ENCODE peak calls at places on chromosomes 11 and 22, in five cellular contexts. Z is HT-29, I is T-helper 2 cell, J is PC-3, U is midbrain. Y is an unnamed sample.

GRCh38 chr11:296206-296975 is 2.9 kb downstream of the IFITM5 start:
- DNase-seq in Z (no peak), I (no peak), J (no peak), U (no peak), Y (peak; percentile 69)

GRCh38 chr22:37427128-37427710 is at the start of gene ELFN2:
- DNase-seq in Z (no peak), I (no peak), J (peak; percentile 23), U (no peak), Y (no peak)

GRCh38 chr22:23772315-23773246 is at the start of gene MMP11:
- DNase-seq in Z (peak; percentile 24), I (peak; percentile 42), J (peak; percentile 29), U (no peak), Y (no peak)

GRCh38 chr22:27609411-27610029 is 192.0 kb downstream of the MN1 start:
- DNase-seq in Z (no peak), I (no peak), J (no peak), U (peak; percentile 2), Y (no peak)

GRCh38 chr22:46051646-46052045 is 74.7 kb upstream of the WNT7B start:
- DNase-seq in Z (no peak), I (no peak), J (no peak), U (no peak), Y (peak; percentile 60)

GRCh38 chr11:44899959-44900358 is 50.7 kb downstream of the TP53I11 start:
- DNase-seq in Z (peak; percentile 75), I (peak; percentile 16), J (peak; percentile 39), U (no peak), Y (no peak)

GRCh38 chr22:21780259-21780658 is 44.7 kb upstream of the YPEL1 start:
- DNase-seq in Z (no peak), I (no peak), J (no peak), U (no peak), Y (peak; percentile 4)

GRCh38 chr11:67255864-67256263 is 10.4 kb upstream of the GRK2 start:
- DNase-seq in Z (no peak), I (no peak), J (no peak), U (no peak), Y (peak; percentile 64)

GRCh38 chr11:34738237-34738636 is 117.3 kb downstream of the EHF start:
- DNase-seq in Z (no peak), I (no peak), J (no peak), U (no peak), Y (no peak)

GRCh38 chr11:110251837-110252236 is 44.6 kb downstream of the RDX start:
- DNase-seq in Z (peak; percentile 44), I (no peak), J (peak; percentile 99), U (no peak), Y (no peak)

GRCh38 chr11:60064115-60064514 is 7.7 kb downstream of the MS4A3 start:
- DNase-seq in Z (no peak), I (no peak), J (no peak), U (no peak), Y (no peak)

GRCh38 chr11:27806122-27806521 is 105.9 kb upstream of the BDNF start:
- DNase-seq in Z (no peak), I (no peak), J (no peak), U (no peak), Y (no peak)

GRCh38 chr11:31141804-31142203 is 227.7 kb downstream of the DCDC1 start:
- DNase-seq in Z (no peak), I (no peak), J (no peak), U (peak; percentile 50), Y (no peak)

Y was measured in mesenteric fat pad.